ENCODE peak calls at places on chromosomes 11 and 22, in eight cellular contexts. H, P, Q, J, D, K, N and O are unnamed samples.

GRCh38 chr22:20414059-20414440 is 20.1 kb downstream of the ZNF74 start:
- DNase-seq in H (no peak), J (no peak), D (no peak), N (no peak), K (no peak), P (no peak), Q (no peak), O (no peak)

GRCh38 chr11:126968915-126969314 is 31.7 kb downstream of the KIRREL3 start:
- DNase-seq in N (no peak), P (no peak), H (no peak), J (peak; percentile 13), D (no peak), K (no peak), Q (no peak), O (no peak)

GRCh38 chr11:76047231-76047630 is 159.1 kb downstream of the WNT11 start:
- DNase-seq in D (no peak), J (no peak), K (no peak), P (no peak), Q (no peak), H (no peak), N (no peak), O (no peak)

GRCh38 chr11:112659185-112659584 is 302.0 kb upstream of the NCAM1 start:
- DNase-seq in Q (no peak), N (no peak), H (no peak), D (no peak), P (no peak), J (no peak), K (no peak), O (no peak)

GRCh38 chr11:36840378-36840777 is 242.3 kb upstream of the RAG2 start:
- DNase-seq in N (no peak), H (no peak), Q (no peak), K (no peak), J (no peak), D (no peak), P (no peak), O (no peak)

GRCh38 chr22:37675930-37676571 is 615 bp downstream of the LGALS1 start:
- DNase-seq in N (peak; percentile 31), H (peak; percentile 27), K (no peak), D (peak; percentile 70), P (peak; percentile 77), J (peak; percentile 48), Q (no peak), O (peak; percentile 38)

GRCh38 chr22:35552186-35552842 is 11.7 kb downstream of the RASD2 start:
- DNase-seq in K (no peak), N (peak; percentile 34), J (peak; percentile 72), D (no peak), Q (peak; percentile 73), H (peak; percentile 79), P (no peak), O (peak; percentile 78)

GRCh38 chr22:46140989-46141928 is 9.1 kb upstream of the PPARA start:
- DNase-seq in P (no peak), K (no peak), D (peak; percentile 36), N (no peak), Q (no peak), J (peak; percentile 65), H (no peak), O (no peak)

GRCh38 chr22:20981787-20982562 is at the start of gene LZTR1:
- DNase-seq in D (peak; percentile 90), Q (peak; percentile 53), K (no peak), P (peak; percentile 86), H (peak; percentile 87), N (peak; percentile 53), J (peak; percentile 91), O (peak; percentile 51)

GRCh38 chr11:119590651-119591308 is 138.2 kb downstream of the NECTIN1 start:
- DNase-seq in P (no peak), K (peak; percentile 83), D (no peak), H (no peak), N (peak; percentile 86), Q (no peak), J (no peak), O (no peak)

GRCh38 chr11:289706-290620 is 1.0 kb downstream of the PGGHG start:
- DNase-seq in D (peak; percentile 64), Q (no peak), J (no peak), H (no peak), K (no peak), P (peak; percentile 12), N (no peak), O (peak; percentile 3)

GRCh38 chr11:58671946-58672345 is 49.5 kb downstream of the CNTF start:
- DNase-seq in P (no peak), J (no peak), H (no peak), Q (no peak), K (no peak), D (no peak), N (no peak), O (no peak)